ENCODE peak calls at places on chromosome 10, in six cellular contexts. J is adrenal gland, C is body of pancreas, T is H9, Z is A549, A is OCI-LY7. W is an unnamed sample.

GRCh38 chr10:86446424-86446823 is 75.2 kb downstream of the WAPL start:
- DNase-seq in J (no peak), C (no peak), T (no peak), Z (no peak), A (no peak), W (no peak)

GRCh38 chr10:119826777-119827176 is 45.9 kb downstream of the MCMBP start:
- DNase-seq in J (no peak), C (no peak), T (no peak), Z (no peak), A (no peak), W (no peak)

GRCh38 chr10:132925614-132926013 is 16.8 kb downstream of the CFAP46 start:
- DNase-seq in J (no peak), C (no peak), T (no peak), Z (no peak), A (no peak), W (no peak)

GRCh38 chr10:624605-625334 is 64.7 kb downstream of the DIP2C start:
- DNase-seq in J (peak; percentile 92), C (peak; percentile 76), T (peak; percentile 83), Z (no peak), A (no peak), W (peak; percentile 84)

GRCh38 chr10:79241990-79242619 is 105.2 kb upstream of the PPIF start:
- DNase-seq in J (peak; percentile 88), C (peak; percentile 56), T (peak; percentile 62), Z (no peak), A (peak; percentile 59), W (peak; percentile 80)

GRCh38 chr10:71337219-71337625 is 18.2 kb downstream of the SLC29A3 start:
- DNase-seq in J (no peak), C (no peak), T (no peak), Z (no peak), A (no peak), W (no peak)

GRCh38 chr10:79306644-79307220 is 40.5 kb upstream of the PPIF start:
- DNase-seq in J (no peak), C (no peak), T (no peak), Z (no peak), A (no peak), W (no peak)

GRCh38 chr10:110355181-110355831 is 50.6 kb upstream of the SMNDC1 start:
- DNase-seq in J (no peak), C (no peak), T (no peak), Z (no peak), A (peak; percentile 78), W (no peak)

GRCh38 chr10:48511066-48511854 is 93.6 kb downstream of the ARHGAP22 start:
- DNase-seq in J (peak; percentile 40), C (no peak), T (peak; percentile 15), Z (no peak), A (no peak), W (no peak)

GRCh38 chr10:79103585-79103984 is 34.8 kb downstream of the ZMIZ1 start:
- DNase-seq in J (no peak), C (no peak), T (no peak), Z (no peak), A (no peak), W (no peak)

GRCh38 chr10:132331259-132331955 is 586 bp upstream of the LRRC27 start:
- DNase-seq in J (no peak), C (no peak), T (no peak), Z (peak; percentile 49), A (no peak), W (no peak)

GRCh38 chr10:123970927-123971286 is 79.3 kb upstream of the CPXM2 start:
- DNase-seq in J (no peak), C (no peak), T (no peak), Z (no peak), A (no peak), W (no peak)

GRCh38 chr10:88983939-88984338 is 6.7 kb upstream of the FAS start:
- DNase-seq in J (no peak), C (no peak), T (no peak), Z (no peak), A (no peak), W (no peak)

GRCh38 chr10:93368210-93368609 is 113.9 kb downstream of the MYOF start:
- DNase-seq in J (no peak), C (no peak), T (no peak), Z (no peak), A (no peak), W (no peak)

GRCh38 chr10:128796513-128796912 is 670.3 kb upstream of the MKI67 start:
- DNase-seq in J (no peak), C (peak; percentile 17), T (no peak), Z (no peak), A (no peak), W (no peak)

GRCh38 chr10:12594448-12594944 is 245.1 kb downstream of the CAMK1D start:
- DNase-seq in J (peak; percentile 69), C (no peak), T (no peak), Z (no peak), A (no peak), W (no peak)

GRCh38 chr10:89503633-89504345 is 31.6 kb downstream of the SLC16A12 start:
- DNase-seq in J (no peak), C (no peak), T (no peak), Z (no peak), A (no peak), W (no peak)

GRCh38 chr10:30591249-30591670 is 38.3 kb downstream of the LYZL2 start:
- DNase-seq in J (peak; percentile 57), C (peak; percentile 25), T (peak; percentile 52), Z (peak; percentile 48), A (peak; percentile 64), W (peak; percentile 72)

GRCh38 chr10:20771053-20771452 is 126.1 kb downstream of the NEBL start:
- DNase-seq in J (no peak), C (no peak), T (no peak), Z (no peak), A (no peak), W (no peak)

GRCh38 chr10:77036993-77037734 is 600.4 kb downstream of the KCNMA1 start:
- DNase-seq in J (no peak), C (no peak), T (peak; percentile 62), Z (no peak), A (peak; percentile 7), W (peak; percentile 26)

GRCh38 chr10:77049896-77050295 is 587.7 kb downstream of the KCNMA1 start:
- DNase-seq in J (no peak), C (no peak), T (no peak), Z (no peak), A (no peak), W (no peak)

DNA sequence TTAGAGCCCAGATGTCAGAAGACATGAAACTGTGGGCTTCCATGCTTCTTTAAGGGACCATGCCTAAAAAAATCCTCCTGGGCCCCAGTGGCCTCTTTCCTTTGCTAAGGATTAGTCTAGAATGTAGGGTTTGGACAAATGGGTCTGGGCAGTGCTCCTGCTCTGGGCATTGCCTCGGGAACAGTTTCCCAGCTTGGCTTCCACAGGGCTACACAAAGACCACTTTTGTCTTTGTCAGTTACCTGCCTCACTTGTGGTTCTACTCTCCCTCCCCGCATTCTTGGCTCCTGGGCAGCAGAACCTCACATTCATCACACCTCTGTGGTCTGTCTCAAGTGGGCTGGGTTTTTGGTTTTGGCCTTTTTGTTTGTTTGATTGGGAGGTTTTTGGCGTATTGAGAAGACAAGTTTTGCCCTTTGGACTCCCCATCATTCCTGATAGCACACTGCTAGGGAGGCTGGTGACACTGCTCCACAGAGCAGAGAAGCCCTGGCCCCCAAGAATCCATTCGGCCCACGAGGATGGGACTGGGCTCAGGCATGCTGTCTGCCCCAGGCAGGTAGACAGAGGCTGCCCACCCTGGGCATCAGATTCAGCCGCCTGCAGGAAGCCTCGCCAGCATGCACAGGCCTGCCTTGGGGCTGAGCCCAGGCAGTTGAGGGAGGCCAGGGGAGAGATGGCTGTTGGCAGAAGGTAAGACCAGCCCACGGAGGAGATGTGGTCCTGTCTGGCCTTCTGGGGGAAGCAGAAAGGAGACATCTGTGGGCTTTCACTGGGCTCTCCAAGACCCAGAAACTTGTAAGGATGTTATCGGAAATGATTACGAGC is 343.7 kb downstream of the WDR11 start:
- DNase-seq in J (no peak), C (no peak), T (no peak), Z (no peak), A (no peak), W (no peak)
- H3K4me1 ChIP-seq in J (no peaks in the 10 kb centered on the region), C (peaks cover 13% of the 10 kb centered on the region), T (no peaks in the 10 kb centered on the region), Z (no peaks in the 10 kb centered on the region), A (no peaks in the 10 kb centered on the region), W (no peaks in the 10 kb centered on the region)

GRCh38 chr10:3902054-3902808 is 117.2 kb upstream of the KLF6 start:
- DNase-seq in J (no peak), C (peak; percentile 46), T (no peak), Z (no peak), A (peak; percentile 11), W (peak; percentile 73)
- H3K27ac ChIP-seq in J (no peak overlapping the region), C (no peak overlapping the region), T (no peak overlapping the region), Z (peak overlapping the region; percentile 66), A (no peak overlapping the region), W (peak overlapping the region; percentile 82)

GRCh38 chr10:103850572-103850895 is 4.8 kb downstream of the SH3PXD2A start:
- DNase-seq in J (no peak), C (no peak), T (no peak), Z (no peak), A (no peak), W (no peak)

GRCh38 chr10:103851261-103851660 is 4.1 kb downstream of the SH3PXD2A start:
- DNase-seq in J (no peak), C (no peak), T (no peak), Z (no peak), A (no peak), W (no peak)

GRCh38 chr10:103849880-103850571 is 5.3 kb downstream of the SH3PXD2A start:
- DNase-seq in J (no peak), C (no peak), T (no peak), Z (no peak), A (no peak), W (no peak)

GRCh38 chr10:103847909-103848468 is 7.4 kb downstream of the SH3PXD2A start:
- DNase-seq in J (no peak), C (no peak), T (peak; percentile 56), Z (peak; percentile 59), A (peak; percentile 59), W (no peak)

GRCh38 chr10:103849212-103849877 is 6.0 kb downstream of the SH3PXD2A start:
- DNase-seq in J (no peak), C (no peak), T (no peak), Z (no peak), A (no peak), W (no peak)
- H3K4me1 ChIP-seq in J (peaks cover 54% of the 10 kb centered on the region), C (peaks cover 57% of the 10 kb centered on the region), T (no peaks in the 10 kb centered on the region), Z (peaks cover 8% of the 10 kb centered on the region), A (peaks cover 28% of the 10 kb centered on the region), W (peaks cover 48% of the 10 kb centered on the region)

GRCh38 chr10:62333988-62334682 is 40.0 kb upstream of the ZNF365 start:
- DNase-seq in J (no peak), C (no peak), T (no peak), Z (no peak), A (no peak), W (no peak)

GRCh38 chr10:62336404-62336803 is 37.8 kb upstream of the ZNF365 start:
- DNase-seq in J (no peak), C (no peak), T (peak; percentile 36), Z (no peak), A (no peak), W (no peak)

GRCh38 chr10:62332406-62332805 is 41.8 kb upstream of the ZNF365 start:
- DNase-seq in J (no peak), C (no peak), T (no peak), Z (no peak), A (no peak), W (no peak)

GRCh38 chr10:62333135-62333889 is 40.9 kb upstream of the ZNF365 start:
- DNase-seq in J (no peak), C (no peak), T (no peak), Z (no peak), A (no peak), W (no peak)

DNA sequence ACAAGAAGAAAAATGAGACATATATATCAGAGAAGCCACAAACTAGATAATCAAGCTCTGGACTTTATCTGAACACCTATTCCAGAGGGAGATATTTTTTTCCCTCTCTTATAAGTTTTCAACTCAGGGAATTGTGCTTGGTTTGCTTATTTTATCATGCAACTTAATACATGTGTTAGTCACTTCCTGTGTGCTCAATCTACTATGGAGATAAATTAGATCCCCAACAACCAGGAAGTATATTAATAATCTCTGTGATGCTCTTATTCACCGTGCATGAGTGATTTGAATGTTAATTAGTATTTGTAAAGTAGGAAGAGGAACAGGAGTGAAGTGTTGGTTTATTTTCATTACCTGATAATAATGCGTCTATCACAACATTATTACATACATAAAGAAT is 38.8 kb upstream of the ZNF365 start:
- DNase-seq in J (no peak), C (no peak), T (no peak), Z (no peak), A (no peak), W (no peak)
- H3K27ac ChIP-seq in J (no peak overlapping the region), C (no peak overlapping the region), T (no peak overlapping the region), Z (no peak overlapping the region), A (no peak overlapping the region), W (no peak overlapping the region)